ENCODE peak calls at places on chromosomes 3 and 15, in five cellular contexts. M is AG09309, A is chondrocyte, N is suprapubic skin, U is HFFc6. Q is an unnamed sample.
A peak's percentile ranks its signal among the peaks of the same experiment; 100 is the strongest.

GRCh38 chr15:33135355-33135781 is 59.1 kb downstream of the FMN1 start:
- DNase-seq in M (no peak), A (no peak), N (peak; percentile 80), U (no peak), Q (no peak)

GRCh38 chr3:134477938-134478337 is 7.8 kb downstream of the ANAPC13 start:
- DNase-seq in M (no peak), A (no peak), N (no peak), U (peak; percentile 66), Q (no peak)

GRCh38 chr3:25992606-25993005 is 202.7 kb downstream of the OXSM start:
- DNase-seq in M (no peak), A (no peak), N (no peak), U (no peak), Q (no peak)

GRCh38 chr3:59751606-59752005 is 701.8 kb upstream of the CFAP20DC start:
- DNase-seq in M (no peak), A (no peak), N (no peak), U (no peak), Q (no peak)

GRCh38 chr3:192819001-192819569 is 91.7 kb upstream of the FGF12 start:
- DNase-seq in M (peak; percentile 29), A (no peak), N (no peak), U (peak; percentile 73), Q (no peak)

GRCh38 chr3:45917146-45917885 is 25.9 kb upstream of the CXCR6 start:
- DNase-seq in M (no peak), A (no peak), N (no peak), U (no peak), Q (no peak)

GRCh38 chr3:46500631-46501377 is 3.0 kb downstream of the RTP3 start:
- DNase-seq in M (peak; percentile 72), A (no peak), N (no peak), U (peak; percentile 56), Q (peak; percentile 40)

GRCh38 chr15:74130089-74130848 is at the start of gene ISLR2:
- DNase-seq in M (no peak), A (no peak), N (no peak), U (no peak), Q (no peak)

GRCh38 chr3:29331830-29332637 is 51.2 kb downstream of the RBMS3 start:
- DNase-seq in M (no peak), A (no peak), N (no peak), U (peak; percentile 16), Q (no peak)

GRCh38 chr3:157152930-157153329 is 7.0 kb downstream of the CCNL1 start:
- DNase-seq in M (no peak), A (no peak), N (no peak), U (no peak), Q (no peak)

GRCh38 chr3:151766454-151766853 is 32.7 kb downstream of the AADACL2 start:
- DNase-seq in M (no peak), A (no peak), N (no peak), U (no peak), Q (no peak)

GRCh38 chr15:79450648-79451047 is 18.5 kb downstream of the MINAR1 start:
- DNase-seq in M (no peak), A (no peak), N (no peak), U (no peak), Q (no peak)

GRCh38 chr15:48333553-48333952 is 2.3 kb downstream of the DUT start:
- DNase-seq in M (no peak), A (no peak), N (no peak), U (no peak), Q (no peak)

GRCh38 chr15:81450721-81451120 is 76.7 kb upstream of the TMC3 start:
- DNase-seq in M (no peak), A (no peak), N (no peak), U (no peak), Q (no peak)

GRCh38 chr3:52406231-52406661 is 38.7 kb downstream of the SEMA3G start:
- DNase-seq in M (no peak), A (peak; percentile 84), N (no peak), U (no peak), Q (no peak)

GRCh38 chr3:60046212-60046611 is 996.4 kb upstream of the CFAP20DC start:
- DNase-seq in M (no peak), A (no peak), N (no peak), U (no peak), Q (no peak)

GRCh38 chr3:129016725-129017530 is 15.8 kb downstream of the EFCC1 start:
- DNase-seq in M (no peak), A (no peak), N (no peak), U (no peak), Q (no peak)

GRCh38 chr3:161420746-161421145 is 49.4 kb upstream of the SPTSSB start:
- DNase-seq in M (no peak), A (no peak), N (no peak), U (no peak), Q (no peak)

GRCh38 chr3:120344349-120344748 is 4.8 kb downstream of the LRRC58 start:
- DNase-seq in M (no peak), A (no peak), N (no peak), U (peak; percentile 11), Q (no peak)

GRCh38 chr3:50339485-50340196 is 995 bp downstream of the RASSF1 start:
- DNase-seq in M (no peak), A (no peak), N (no peak), U (peak; percentile 57), Q (no peak)

GRCh38 chr15:74211656-74212055 is 9.1 kb upstream of the STRA6 start:
- DNase-seq in M (no peak), A (no peak), N (no peak), U (no peak), Q (no peak)

GRCh38 chr3:195897853-195898415 is 10.4 kb downstream of the TNK2 start:
- DNase-seq in M (no peak), A (peak; percentile 42), N (no peak), U (no peak), Q (no peak)

GRCh38 chr15:77901921-77902750 is 175.4 kb downstream of the TBC1D2B start:
- DNase-seq in M (no peak), A (peak; percentile 56), N (no peak), U (no peak), Q (no peak)
- TF ChIP-seq CTCF in M (no peak), A (no peak), N (peak; percentile 7), U (peak; percentile 55), Q (no peak)

DNA sequence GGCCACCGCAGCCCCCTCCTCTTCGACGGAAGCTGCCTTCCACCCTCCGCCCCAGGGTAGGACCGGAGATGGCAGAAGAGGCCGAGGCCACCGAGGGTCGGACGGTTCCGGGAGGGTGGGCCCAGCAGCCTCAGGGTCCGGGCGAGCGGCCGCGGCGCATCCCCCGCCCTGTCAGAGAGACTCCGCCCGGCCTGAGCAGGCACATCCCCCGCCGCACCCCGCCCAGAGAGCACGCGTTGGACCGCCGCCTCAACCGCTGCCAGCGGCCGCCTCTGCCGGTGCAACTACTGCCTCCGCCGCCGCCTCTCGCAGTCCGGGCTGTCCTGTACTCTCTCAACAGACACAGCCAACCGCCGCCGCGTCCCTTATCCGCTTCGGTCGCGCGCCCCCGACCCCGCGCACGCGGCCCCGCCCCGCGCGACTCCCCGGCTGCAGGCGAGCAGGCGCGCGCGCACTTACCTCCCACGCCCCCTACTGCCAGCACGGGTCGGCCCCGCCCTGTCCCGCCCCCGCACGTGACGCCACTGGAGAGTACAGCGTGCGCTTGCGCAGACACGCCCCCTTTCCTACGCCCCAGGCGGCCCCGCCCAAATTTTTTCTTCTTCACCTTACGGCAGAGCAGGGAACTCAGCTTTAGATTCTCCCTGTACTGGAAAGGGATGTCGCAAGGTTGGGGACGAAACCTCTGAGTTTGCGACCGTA is at the start of gene MYO9A:
- DNase-seq in M (peak; percentile 94), A (peak; percentile 98), N (peak; percentile 99), U (peak; percentile 98), Q (peak; percentile 96)
- TF ChIP-seq CTCF in M (no peak), A (peak; percentile 63), N (no peak), U (peak; percentile 57), Q (no peak)

GRCh38 chr3:138946554-138947302 is at the start of the genes FOXL2 and FOXL2NB:
- DNase-seq in M (no peak), A (no peak), N (peak; percentile 76), U (peak; percentile 19), Q (peak; percentile 42)
- TF ChIP-seq CTCF in M (no peak), A (peak; percentile 4), N (no peak), U (no peak), Q (no peak)

GRCh38 chr15:88071141-88071540 is 185.4 kb downstream of the NTRK3 start:
- DNase-seq in M (no peak), A (no peak), N (no peak), U (no peak), Q (no peak)
- TF ChIP-seq CTCF in M (no peak), A (no peak), N (no peak), U (no peak), Q (no peak)

GRCh38 chr15:64193971-64194370 is 31.1 kb upstream of the PPIB start:
- DNase-seq in M (no peak), A (no peak), N (no peak), U (no peak), Q (no peak)
- TF ChIP-seq CTCF in M (no peak), A (no peak), N (no peak), U (no peak), Q (no peak)

DNA sequence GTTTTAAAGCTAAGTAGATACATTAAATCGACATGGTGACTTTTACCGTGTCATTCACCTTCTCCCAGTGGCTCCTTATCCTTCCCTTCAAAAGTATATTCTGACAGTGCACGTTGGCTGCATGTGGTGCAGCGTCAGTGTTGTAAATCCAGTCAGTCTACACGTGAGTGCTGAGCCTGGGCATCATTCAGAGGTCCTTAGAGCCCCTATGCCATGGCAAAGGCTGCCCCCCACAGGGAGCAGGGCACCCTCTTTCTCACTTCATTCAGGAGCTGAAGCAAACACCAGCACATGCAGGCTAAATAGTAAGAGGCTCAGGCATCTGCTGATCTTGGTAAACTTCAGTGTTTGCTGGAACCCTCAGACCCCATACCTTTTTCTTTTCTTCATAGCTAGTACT is 43.3 kb downstream of the RASGRP1 start:
- DNase-seq in M (no peak), A (no peak), N (no peak), U (no peak), Q (no peak)
- TF ChIP-seq CTCF in M (no peak), A (no peak), N (no peak), U (no peak), Q (no peak)

DNA sequence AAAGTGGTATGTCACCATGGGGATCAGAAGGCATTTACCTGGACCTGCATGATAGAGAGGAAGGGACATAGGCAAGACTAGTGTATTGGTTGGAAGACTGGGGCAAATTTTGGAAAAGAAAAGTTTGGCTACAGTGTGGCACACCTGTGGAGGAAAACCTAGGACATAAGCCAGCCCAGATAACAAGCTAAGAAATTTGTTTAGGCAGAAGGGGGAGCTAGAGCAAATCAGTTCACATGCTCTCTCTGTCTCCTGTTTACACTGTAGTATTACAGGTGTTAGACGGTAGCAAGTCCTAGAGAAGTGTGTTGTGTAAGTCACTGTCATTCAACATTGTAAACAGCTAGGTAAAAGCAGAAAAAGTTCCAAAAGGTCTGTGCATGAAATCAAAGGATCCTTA is 11.9 kb upstream of the ALDH1A2 start:
- DNase-seq in M (no peak), A (no peak), N (no peak), U (no peak), Q (no peak)
- TF ChIP-seq CTCF in M (no peak), A (peak; percentile 36), N (no peak), U (peak; percentile 43), Q (no peak)

DNA sequence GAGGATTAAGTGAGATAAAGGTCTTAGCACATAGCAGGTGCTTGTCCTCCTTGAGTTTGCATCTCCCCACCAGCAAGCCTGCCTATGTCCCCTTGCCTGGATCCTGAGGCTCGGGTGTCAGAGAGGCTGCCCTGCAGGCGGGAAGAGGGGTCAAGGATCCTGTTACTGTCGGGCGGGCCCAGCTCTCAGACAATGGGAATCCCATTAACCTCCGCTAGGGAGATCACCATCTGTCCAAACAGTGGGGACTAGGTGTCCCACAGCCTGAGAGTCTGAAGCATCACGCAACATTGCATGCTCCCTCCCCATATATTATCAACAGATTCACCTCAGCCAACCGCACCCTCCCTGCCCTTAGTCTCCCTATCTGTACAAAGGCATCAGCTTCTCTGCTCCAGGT is 151.4 kb downstream of the FBLN2 start:
- DNase-seq in M (no peak), A (peak; percentile 51), N (no peak), U (no peak), Q (no peak)
- TF ChIP-seq CTCF in M (no peak), A (no peak), N (no peak), U (no peak), Q (no peak)